ENCODE peak calls at places on chromosomes 3 and 15, in four cellular contexts. T, L, U and O are unnamed samples.

GRCh38 chr3:177050466-177051237 is 146.6 kb downstream of the TBL1XR1 start:
- DNase-seq in U (no peak), L (no peak), T (no peak), O (no peak)

GRCh38 chr15:52369455-52369854 is 73.9 kb upstream of the MYO5C start:
- DNase-seq in L (no peak), T (no peak), U (no peak), O (no peak)

GRCh38 chr3:55676643-55677042 is 189.5 kb upstream of the WNT5A start:
- DNase-seq in L (no peak), U (no peak), T (peak), O (peak)

GRCh38 chr3:15327941-15328340 is 4.4 kb downstream of the SH3BP5 start:
- DNase-seq in L (peak), T (peak), U (no peak), O (no peak)

GRCh38 chr3:123841476-123842238 is 42.5 kb downstream of the MYLK start:
- DNase-seq in U (no peak), T (no peak), L (no peak), O (no peak)

GRCh38 chr3:127535901-127536817 is 54.4 kb downstream of the TPRA1 start:
- DNase-seq in L (no peak), U (no peak), T (no peak), O (no peak)

GRCh38 chr15:98403169-98403568 is 245.2 kb upstream of the IGF1R start:
- DNase-seq in U (no peak), T (no peak), L (no peak), O (no peak)

GRCh38 chr3:177553586-177553985 is 356.3 kb upstream of the TBL1XR1 start:
- DNase-seq in U (no peak), L (no peak), T (peak), O (no peak)

GRCh38 chr3:55511895-55512585 is 24.9 kb upstream of the WNT5A start:
- DNase-seq in U (no peak), L (no peak), T (no peak), O (no peak)

GRCh38 chr3:129614927-129615363 is 8.5 kb upstream of the PLXND1 start:
- DNase-seq in U (peak), T (no peak), L (peak), O (no peak)

GRCh38 chr3:148006508-148006907 is 597.3 kb downstream of the ZIC1 start:
- DNase-seq in T (no peak), U (no peak), L (no peak), O (no peak)

GRCh38 chr15:56765252-56765651 is 31.9 kb upstream of the ZNF280D start:
- DNase-seq in U (no peak), T (no peak), L (no peak), O (no peak)

DNA sequence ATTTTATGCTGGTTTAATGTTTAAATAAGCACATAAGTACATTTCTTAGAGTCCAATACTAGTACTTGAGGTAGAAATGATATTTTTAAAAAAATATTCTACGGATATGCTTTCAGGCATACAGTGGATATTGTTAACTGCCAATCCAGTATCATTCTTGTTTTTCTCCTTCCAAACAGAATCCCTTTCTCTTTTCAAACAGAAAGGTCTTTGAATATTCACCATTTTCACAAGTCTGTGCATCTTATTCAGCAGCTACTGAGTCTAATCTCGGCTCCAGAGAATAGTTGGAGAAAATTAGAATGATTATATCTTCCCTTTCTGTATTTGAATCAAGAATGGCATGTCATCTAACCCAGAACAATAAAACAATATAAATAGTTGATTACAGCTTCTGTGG is 174.5 kb downstream of the GOLGA6L6 start:
- DNase-seq in T (no peak), L (no peak), U (no peak), O (no peak)
- H3K27ac ChIP-seq in T (no peak), L (no peak), U (no peak), O (no peak)

DNA sequence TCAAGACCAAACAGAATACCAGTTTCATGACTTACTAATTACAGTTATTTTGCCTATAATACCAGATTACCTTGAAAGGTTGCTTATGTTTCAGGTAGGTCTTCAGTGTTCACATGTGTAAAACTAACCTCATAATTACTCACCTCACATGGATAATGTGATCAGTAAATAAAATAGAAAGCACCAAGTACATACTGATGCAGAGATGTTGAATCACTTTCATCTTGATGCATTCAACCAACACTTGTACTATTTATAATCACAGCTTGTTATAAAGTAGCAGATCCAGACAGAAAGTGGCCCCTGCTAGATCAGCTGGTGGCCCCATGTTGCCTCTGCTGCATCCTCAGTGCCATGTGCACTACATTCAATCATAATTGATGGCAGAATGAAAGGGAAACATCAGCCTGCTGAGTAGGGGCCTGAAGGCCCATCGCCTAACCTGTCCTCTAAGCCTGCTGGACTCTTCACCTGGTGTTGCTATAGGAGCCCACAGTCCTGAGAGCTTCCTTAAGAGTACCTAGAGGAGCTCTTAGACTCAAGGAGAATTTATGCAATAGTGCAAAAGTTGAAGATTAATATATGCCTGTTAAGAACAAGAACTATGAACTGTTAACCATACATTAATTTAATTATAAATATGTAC is 154.3 kb downstream of the PLCL2 start:
- DNase-seq in U (no peak), T (no peak), L (no peak), O (no peak)
- H3K27ac ChIP-seq in U (no peak), T (no peak), L (no peak), O (no peak)

GRCh38 chr3:194272861-194273266 is 78.3 kb downstream of the CPN2 start:
- DNase-seq in L (peak), U (no peak), T (no peak), O (peak)

GRCh38 chr3:194274424-194275085 is 76.6 kb downstream of the CPN2 start:
- DNase-seq in T (no peak), U (no peak), L (no peak), O (peak)

GRCh38 chr3:194275231-194275671 is 75.9 kb downstream of the CPN2 start:
- DNase-seq in T (no peak), L (peak), U (no peak), O (peak)

GRCh38 chr3:194272221-194272620 is 78.9 kb downstream of the CPN2 start:
- DNase-seq in T (no peak), U (no peak), L (no peak), O (peak)

DNA sequence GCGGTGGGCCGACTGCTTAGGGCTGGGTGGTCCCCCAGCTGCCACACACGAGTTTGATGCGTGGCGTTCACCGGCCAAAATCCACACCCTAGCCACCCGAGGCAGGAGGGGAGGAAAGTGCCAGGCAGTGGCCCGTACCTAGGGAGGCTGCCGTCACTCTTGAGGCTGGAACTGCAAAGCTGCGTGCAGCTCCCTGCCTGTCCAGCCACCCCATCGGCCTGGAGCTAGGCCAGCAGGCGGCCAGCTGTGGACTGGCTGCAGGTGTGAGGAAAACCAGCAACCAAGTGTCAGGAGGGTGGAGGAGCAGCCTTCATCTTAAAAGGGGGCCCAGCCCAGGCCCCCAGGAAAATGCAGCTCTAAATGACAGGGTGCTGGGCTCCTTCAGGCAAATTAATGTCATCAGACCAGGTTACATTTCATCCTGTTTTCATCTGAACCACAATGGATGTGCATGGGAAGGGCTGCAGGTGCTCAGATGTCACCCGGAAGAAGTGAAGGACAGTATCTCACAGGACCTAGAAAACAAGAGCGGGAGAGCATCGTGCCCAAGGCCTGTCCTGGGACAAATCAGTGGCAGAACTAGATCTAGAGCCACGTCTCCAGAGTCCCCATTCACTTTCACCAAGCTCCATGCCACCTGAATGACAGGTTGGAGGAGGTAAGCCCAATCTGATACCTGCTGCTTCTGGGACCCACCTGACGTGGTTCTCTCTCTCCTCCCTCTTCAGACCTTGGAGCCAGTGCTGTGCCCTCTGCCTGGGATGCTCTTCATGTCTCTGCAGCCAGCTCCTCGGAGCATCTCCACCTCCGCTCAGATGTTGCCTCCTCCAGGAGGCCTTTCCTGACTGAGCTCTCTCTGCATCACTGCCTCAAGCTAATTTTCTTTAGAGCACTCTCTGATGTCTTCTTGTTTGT is 77.5 kb downstream of the CPN2 start:
- DNase-seq in L (peak), U (no peak), T (peak), O (peak)
- H3K27ac ChIP-seq in L (no peak), U (peak), T (no peak), O (peak)

GRCh38 chr15:85407421-85408269 is 27.2 kb downstream of the AKAP13 start:
- DNase-seq in L (no peak), T (peak), U (no peak), O (no peak)
- H3K27ac ChIP-seq in L (peak), T (peak), U (no peak), O (peak)

GRCh38 chr15:92829875-92830274 is 70.2 kb upstream of the CHD2 start:
- DNase-seq in U (no peak), L (no peak), T (no peak), O (no peak)

GRCh38 chr15:92833493-92834271 is 66.4 kb upstream of the CHD2 start:
- DNase-seq in L (no peak), T (no peak), U (no peak), O (no peak)

GRCh38 chr15:92831459-92832229 is 68.5 kb upstream of the CHD2 start:
- DNase-seq in U (peak), L (peak), T (peak), O (peak)

GRCh38 chr15:92832992-92833438 is 67.1 kb upstream of the CHD2 start:
- DNase-seq in L (no peak), T (peak), U (no peak), O (no peak)
- H3K27ac ChIP-seq in L (peak), T (peak), U (peak), O (peak)

DNA sequence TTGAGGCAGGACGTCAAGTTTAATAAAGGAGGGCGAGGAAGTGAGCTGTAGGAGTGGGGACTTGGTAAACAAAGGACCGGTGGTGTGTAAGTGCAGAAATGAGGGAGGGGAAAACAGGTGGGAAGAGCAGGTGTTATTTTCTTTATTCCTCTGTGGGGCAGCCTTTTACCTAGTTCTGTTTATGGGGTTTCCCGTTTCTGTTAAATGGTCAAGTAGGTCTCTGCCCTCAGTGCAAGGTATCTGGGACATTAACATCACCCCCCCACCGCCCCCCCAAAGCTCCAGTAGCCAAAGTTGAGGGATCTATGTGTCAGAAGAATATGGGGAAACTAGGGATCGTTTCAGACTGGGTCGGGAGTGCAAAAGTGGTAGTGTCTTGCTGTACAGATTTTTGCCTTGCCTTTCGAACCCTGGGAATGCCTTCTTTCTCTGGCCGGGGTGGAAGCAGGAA is 898 bp downstream of the MGA start:
- DNase-seq in L (no peak), U (no peak), T (no peak), O (no peak)
- H3K27ac ChIP-seq in L (peak), U (peak), T (no peak), O (peak)

DNA sequence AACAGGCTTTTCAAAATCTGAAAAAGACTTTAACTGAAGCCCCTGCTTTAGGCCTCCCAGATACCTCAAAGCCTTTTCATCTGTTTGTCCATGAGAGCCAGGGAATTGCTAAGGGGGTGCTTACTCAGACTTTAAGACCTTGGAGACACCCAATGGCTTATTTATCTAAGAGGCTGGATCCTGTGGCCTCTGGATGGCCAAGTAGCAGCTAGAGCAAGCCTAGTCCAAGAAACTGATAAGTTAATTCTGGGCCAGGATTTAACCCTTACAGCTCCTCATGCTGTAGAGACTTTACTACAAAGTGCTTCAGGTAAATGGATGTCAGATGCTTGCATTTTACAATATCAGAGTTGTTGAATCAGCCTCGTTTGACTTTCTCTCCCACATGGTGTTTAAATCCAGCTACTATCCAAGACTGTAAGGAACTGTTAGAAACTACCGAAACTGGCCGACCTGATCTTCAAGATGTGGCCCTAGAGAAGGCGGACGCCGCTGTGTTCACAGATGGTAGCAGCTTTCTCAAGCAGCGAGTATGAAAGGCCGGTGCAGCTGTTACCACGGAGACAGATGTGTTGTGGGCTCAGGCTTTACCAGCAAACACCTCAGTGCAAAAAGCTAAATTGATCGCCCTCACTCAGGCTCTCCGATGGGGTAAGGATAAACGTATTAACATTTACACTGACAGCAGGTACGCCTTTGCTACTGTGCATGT is 3.3 kb downstream of the DET1 start:
- DNase-seq in U (no peak), L (no peak), T (no peak), O (no peak)
- H3K27ac ChIP-seq in U (peak), L (peak), T (no peak), O (peak)